ENCODE peak calls at places on chromosomes 13 and 19, in four cellular contexts. One of them, this sample, is unnamed. For H3K4me1, the result is how much of the 10 kb centered on the place peaks cover.

GRCh38 chr19:48644839-48645651 is 942 bp downstream of the CA11 start:
- DNase-seq in body of pancreas: peak
- DNase-seq in transverse colon: peak
- DNase-seq in HCT116: peak
- DNase-seq in this sample: peak

GRCh38 chr13:27644302-27644701 is 22.6 kb downstream of the POLR1D start:
- DNase-seq in body of pancreas: no peak
- DNase-seq in transverse colon: no peak
- DNase-seq in HCT116: peak
- DNase-seq in this sample: no peak

GRCh38 chr19:4977299-4978174 is 8.6 kb downstream of the KDM4B start:
- DNase-seq in HCT116: no peak
- DNase-seq in body of pancreas: peak
- DNase-seq in transverse colon: peak
- DNase-seq in this sample: no peak

GRCh38 chr13:49098771-49099512 is 121.2 kb upstream of the MLNR start:
- DNase-seq in body of pancreas: no peak
- DNase-seq in transverse colon: no peak
- DNase-seq in HCT116: peak
- DNase-seq in this sample: peak

GRCh38 chr13:109595466-109595865 is 190.9 kb downstream of the IRS2 start:
- DNase-seq in transverse colon: no peak
- DNase-seq in HCT116: no peak
- DNase-seq in body of pancreas: no peak
- DNase-seq in this sample: no peak

GRCh38 chr19:51150627-51151026 is 8.5 kb downstream of the SIGLEC7 start:
- DNase-seq in transverse colon: no peak
- DNase-seq in HCT116: no peak
- DNase-seq in body of pancreas: no peak
- DNase-seq in this sample: no peak

GRCh38 chr13:45180713-45181601 is 19.9 kb downstream of the KCTD4 start:
- DNase-seq in HCT116: no peak
- DNase-seq in body of pancreas: no peak
- DNase-seq in transverse colon: no peak
- DNase-seq in this sample: no peak

GRCh38 chr13:109764474-109765292 is 21.7 kb downstream of the IRS2 start:
- DNase-seq in HCT116: no peak
- DNase-seq in body of pancreas: no peak
- DNase-seq in transverse colon: no peak
- DNase-seq in this sample: no peak

GRCh38 chr19:39342647-39343305 is 555 bp downstream of the SAMD4B start:
- DNase-seq in body of pancreas: peak
- DNase-seq in transverse colon: peak
- DNase-seq in HCT116: no peak
- DNase-seq in this sample: no peak

GRCh38 chr19:33520844-33521479 is 629 bp downstream of the PEPD start:
- DNase-seq in HCT116: no peak
- DNase-seq in body of pancreas: no peak
- DNase-seq in transverse colon: peak
- DNase-seq in this sample: peak

GRCh38 chr13:99721606-99722384 is 220.5 kb downstream of the TM9SF2 start:
- DNase-seq in transverse colon: no peak
- DNase-seq in body of pancreas: no peak
- DNase-seq in HCT116: no peak
- DNase-seq in this sample: no peak

GRCh38 chr19:18131841-18132596 is 20.9 kb upstream of the PIK3R2 start:
- DNase-seq in HCT116: no peak
- DNase-seq in transverse colon: no peak
- DNase-seq in body of pancreas: no peak
- DNase-seq in this sample: no peak

GRCh38 chr13:20993661-20994440 is 67.5 kb downstream of the LATS2 start:
- DNase-seq in body of pancreas: no peak
- DNase-seq in transverse colon: no peak
- DNase-seq in HCT116: no peak
- DNase-seq in this sample: no peak

GRCh38 chr13:45167611-45168554 is 33.0 kb downstream of the KCTD4 start:
- DNase-seq in transverse colon: peak
- DNase-seq in HCT116: peak
- DNase-seq in body of pancreas: peak
- DNase-seq in this sample: peak

GRCh38 chr19:54164369-54165068 is 5.0 kb upstream of the LENG1 start:
- DNase-seq in HCT116: peak
- DNase-seq in body of pancreas: peak
- DNase-seq in transverse colon: peak
- DNase-seq in this sample: peak

GRCh38 chr19:38894968-38895367 is 4.5 kb downstream of the SIRT2 start:
- DNase-seq in HCT116: no peak
- DNase-seq in body of pancreas: no peak
- DNase-seq in transverse colon: no peak
- DNase-seq in this sample: no peak

GRCh38 chr19:18610245-18610555 is 2.5 kb upstream of the TMEM59L start:
- DNase-seq in transverse colon: no peak
- DNase-seq in body of pancreas: no peak
- DNase-seq in HCT116: no peak
- DNase-seq in this sample: no peak

GRCh38 chr19:18514800-18515682 is 6.8 kb downstream of the ELL start:
- DNase-seq in HCT116: no peak
- DNase-seq in transverse colon: peak
- DNase-seq in body of pancreas: peak
- DNase-seq in this sample: peak

GRCh38 chr13:78595458-78595818 is 7.9 kb downstream of the POU4F1 start:
- DNase-seq in HCT116: no peak
- DNase-seq in transverse colon: no peak
- DNase-seq in body of pancreas: no peak
- DNase-seq in this sample: no peak

GRCh38 chr13:78596701-78597550 is 6.4 kb downstream of the POU4F1 start:
- DNase-seq in transverse colon: no peak
- DNase-seq in HCT116: no peak
- DNase-seq in body of pancreas: no peak
- DNase-seq in this sample: peak

GRCh38 chr13:78595819-78596700 is 7.3 kb downstream of the POU4F1 start:
- DNase-seq in body of pancreas: peak
- DNase-seq in transverse colon: no peak
- DNase-seq in HCT116: no peak
- DNase-seq in this sample: no peak

GRCh38 chr13:78593129-78593528 is 10.2 kb downstream of the POU4F1 start:
- DNase-seq in body of pancreas: no peak
- DNase-seq in transverse colon: no peak
- DNase-seq in HCT116: no peak
- DNase-seq in this sample: no peak

GRCh38 chr13:78593652-78594494 is 9.5 kb downstream of the POU4F1 start:
- DNase-seq in transverse colon: no peak
- DNase-seq in HCT116: no peak
- DNase-seq in body of pancreas: no peak
- DNase-seq in this sample: no peak
- H3K4me3 ChIP-seq in transverse colon: no peak
- H3K4me3 ChIP-seq in HCT116: no peak
- H3K4me3 ChIP-seq in body of pancreas: no peak
- H3K4me3 ChIP-seq in this sample: no peak

DNA sequence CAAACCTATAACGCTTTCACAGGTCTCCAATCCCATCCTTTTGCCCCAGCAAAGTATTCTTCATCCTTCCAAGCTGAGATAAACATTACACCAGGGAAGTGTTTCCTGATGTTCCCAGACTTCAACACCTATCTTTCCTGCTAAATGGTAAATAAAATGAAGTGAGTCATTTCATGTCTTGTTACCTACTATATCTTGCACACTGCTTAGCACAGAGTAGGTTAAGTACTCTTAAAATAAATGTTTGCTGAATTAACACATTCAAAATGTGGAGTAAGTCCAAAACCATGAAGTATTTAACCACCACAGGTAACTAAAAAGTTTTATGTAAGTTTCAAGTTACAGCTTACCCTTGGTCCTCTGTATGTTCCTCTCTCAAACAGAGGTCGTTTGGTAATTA is 3.4 kb downstream of the RBM26 start:
- DNase-seq in transverse colon: no peak
- DNase-seq in body of pancreas: no peak
- DNase-seq in HCT116: no peak
- DNase-seq in this sample: no peak
- H3K4me1 ChIP-seq in transverse colon: under half
- H3K4me1 ChIP-seq in body of pancreas: half or more
- H3K4me1 ChIP-seq in HCT116: under half
- H3K4me1 ChIP-seq in this sample: under half

GRCh38 chr13:35163674-35164073 is 221.6 kb downstream of the NBEA start:
- DNase-seq in body of pancreas: no peak
- DNase-seq in transverse colon: no peak
- DNase-seq in HCT116: no peak
- DNase-seq in this sample: no peak

GRCh38 chr13:35159041-35159440 is 217.0 kb downstream of the NBEA start:
- DNase-seq in body of pancreas: no peak
- DNase-seq in HCT116: no peak
- DNase-seq in transverse colon: no peak
- DNase-seq in this sample: no peak

GRCh38 chr13:35164324-35164932 is 222.4 kb downstream of the NBEA start:
- DNase-seq in transverse colon: no peak
- DNase-seq in HCT116: peak
- DNase-seq in body of pancreas: no peak
- DNase-seq in this sample: peak

GRCh38 chr13:35162420-35162819 is 220.3 kb downstream of the NBEA start:
- DNase-seq in HCT116: no peak
- DNase-seq in body of pancreas: no peak
- DNase-seq in transverse colon: no peak
- DNase-seq in this sample: no peak

GRCh38 chr13:35160921-35161320 is 218.9 kb downstream of the NBEA start:
- DNase-seq in HCT116: no peak
- DNase-seq in transverse colon: no peak
- DNase-seq in body of pancreas: no peak
- DNase-seq in this sample: no peak
- H3K4me3 ChIP-seq in HCT116: no peak
- H3K4me3 ChIP-seq in transverse colon: no peak
- H3K4me3 ChIP-seq in body of pancreas: no peak
- H3K4me3 ChIP-seq in this sample: no peak

DNA sequence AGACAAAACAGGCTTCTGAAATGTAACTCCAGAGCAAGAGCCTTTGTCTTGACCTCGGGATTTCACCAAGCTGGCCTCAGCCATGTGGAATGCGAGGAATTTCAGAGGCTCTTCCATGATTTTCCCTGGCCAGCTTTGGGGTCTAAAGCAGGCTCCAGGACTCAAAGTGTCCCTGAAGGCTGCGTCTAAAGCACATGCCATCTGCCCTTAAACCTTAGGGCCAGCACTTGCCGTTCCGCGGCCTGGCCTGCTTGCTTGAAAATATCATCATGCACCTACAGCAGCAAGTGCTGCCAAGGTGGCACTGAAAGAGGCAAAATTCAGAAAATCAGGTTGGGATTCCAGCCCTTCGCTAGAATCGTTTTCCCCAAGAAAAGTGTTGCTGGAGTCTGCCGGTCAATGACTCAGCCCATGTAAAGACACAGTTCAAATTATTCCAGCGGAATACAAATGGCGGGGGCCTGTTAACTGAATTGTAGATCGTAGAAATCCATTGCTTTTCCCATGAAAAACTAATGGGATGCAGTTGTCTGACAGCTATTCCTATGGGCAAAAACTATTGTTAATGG is 105.7 kb upstream of the RAP2A start:
- DNase-seq in transverse colon: no peak
- DNase-seq in HCT116: no peak
- DNase-seq in body of pancreas: no peak
- DNase-seq in this sample: no peak
- H3K4me1 ChIP-seq in transverse colon: under half
- H3K4me1 ChIP-seq in HCT116: under half
- H3K4me1 ChIP-seq in body of pancreas: half or more
- H3K4me1 ChIP-seq in this sample: under half

GRCh38 chr19:47430041-47430802 is 10.9 kb upstream of the MEIS3 start:
- DNase-seq in transverse colon: peak
- DNase-seq in body of pancreas: peak
- DNase-seq in HCT116: no peak
- DNase-seq in this sample: peak
- H3K4me3 ChIP-seq in transverse colon: no peak
- H3K4me3 ChIP-seq in body of pancreas: no peak
- H3K4me3 ChIP-seq in HCT116: no peak
- H3K4me3 ChIP-seq in this sample: no peak

DNA sequence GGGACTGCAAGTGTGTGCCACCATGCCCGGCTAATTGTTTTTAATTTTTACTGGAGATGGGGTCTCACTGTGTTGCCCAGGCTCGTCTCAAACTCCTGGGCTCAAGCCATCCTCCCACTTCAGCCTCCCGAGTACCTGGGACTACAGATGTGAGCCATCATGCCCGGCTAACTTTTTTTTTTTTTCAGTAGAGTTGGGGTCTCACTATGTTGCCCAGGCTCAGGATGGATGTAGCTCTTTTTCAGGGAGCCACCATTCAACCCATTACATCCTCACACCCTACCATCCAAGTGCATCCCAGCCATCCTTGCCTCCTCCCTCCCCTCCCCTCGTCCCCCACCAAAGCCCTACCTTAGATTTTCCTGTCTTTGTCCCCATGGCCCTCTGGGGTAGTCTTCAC is 14.9 kb downstream of the CELF5 start:
- DNase-seq in HCT116: no peak
- DNase-seq in body of pancreas: no peak
- DNase-seq in transverse colon: no peak
- DNase-seq in this sample: no peak
- H3K4me1 ChIP-seq in HCT116: under half
- H3K4me1 ChIP-seq in body of pancreas: under half
- H3K4me1 ChIP-seq in transverse colon: under half
- H3K4me1 ChIP-seq in this sample: under half

DNA sequence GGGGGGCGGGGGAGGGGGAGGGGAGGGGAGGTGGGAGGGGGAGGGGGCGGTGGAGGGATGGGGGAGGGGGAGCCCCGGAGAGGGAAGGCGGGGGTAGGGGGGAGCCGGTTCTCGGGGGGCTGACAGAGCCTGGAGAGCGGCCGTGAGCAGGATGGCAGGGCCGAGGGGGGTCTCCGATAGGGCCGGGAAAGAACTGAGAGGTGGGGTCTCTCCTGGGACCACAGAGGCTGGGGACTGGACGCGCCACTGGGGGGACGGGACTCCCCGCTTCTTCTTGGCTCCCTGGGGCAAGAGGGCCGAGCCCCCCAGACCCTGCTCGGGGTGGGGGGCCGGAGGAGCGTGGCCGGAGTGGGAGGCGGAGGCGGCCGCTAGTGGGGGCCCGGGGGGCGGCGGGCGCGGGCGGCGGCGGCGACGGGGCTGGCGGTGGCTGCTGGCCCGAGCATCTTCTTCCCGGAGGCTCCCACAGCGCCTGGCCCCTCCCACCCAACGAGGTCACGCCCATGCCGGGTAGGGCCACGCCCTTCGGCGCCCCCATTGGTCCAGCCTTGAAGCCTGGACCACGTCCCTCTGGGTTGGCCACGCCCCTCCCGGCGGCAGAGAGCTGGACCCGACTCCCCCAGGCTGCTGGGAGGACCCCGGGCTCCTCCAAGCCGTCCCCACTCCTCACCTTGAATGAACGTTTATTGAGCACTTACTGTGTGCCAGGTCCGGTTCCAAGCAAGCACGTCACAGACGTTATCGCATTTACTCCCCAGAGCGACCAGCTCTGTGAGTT is at the start of gene NOVA2:
- DNase-seq in body of pancreas: peak
- DNase-seq in transverse colon: peak
- DNase-seq in HCT116: peak
- DNase-seq in this sample: no peak
- H3K4me3 ChIP-seq in body of pancreas: no peak
- H3K4me3 ChIP-seq in transverse colon: no peak
- H3K4me3 ChIP-seq in HCT116: peak
- H3K4me3 ChIP-seq in this sample: no peak

This sample was measured in small intestine.